ENCODE peak calls at places on chromosomes 16 and 17, in nine cellular contexts. G, B, K, P, N, F, J, H and Z are unnamed samples. For H3K9me3, the result is how much of the 10 kb centered on the place peaks cover.

GRCh38 chr17:57283203-57283971 is 27.1 kb downstream of the MSI2 start:
- DNase-seq in G (no peak), B (no peak), K (no peak), P (no peak), N (no peak), F (no peak), J (no peak), H (no peak), Z (no peak)

GRCh38 chr17:73205326-73205980 is 12.6 kb downstream of the COG1 start:
- DNase-seq in G (no peak), B (no peak), K (no peak), P (no peak), N (no peak), F (no peak), J (no peak), H (no peak), Z (peak)

GRCh38 chr16:67661101-67661661 is 421 bp downstream of the PARD6A start:
- DNase-seq in G (peak), B (no peak), K (peak), P (peak), N (no peak), F (no peak), J (peak), H (no peak), Z (no peak)

GRCh38 chr16:87233928-87234327 is 83.3 kb downstream of the C16orf95 start:
- DNase-seq in G (no peak), B (no peak), K (peak), P (peak), N (no peak), F (no peak), J (peak), H (peak), Z (no peak)

GRCh38 chr17:69142473-69142802 is 743 bp upstream of the ABCA6 start:
- DNase-seq in G (no peak), B (no peak), K (no peak), P (peak), N (no peak), F (no peak), J (peak), H (no peak), Z (no peak)

GRCh38 chr17:1515640-1516402 is 591 bp downstream of the INPP5K start:
- DNase-seq in G (peak), B (no peak), K (peak), P (peak), N (peak), F (peak), J (peak), H (peak), Z (no peak)

GRCh38 chr17:79740413-79740812 is 9.7 kb downstream of the ENPP7 start:
- DNase-seq in G (no peak), B (no peak), K (peak), P (peak), N (no peak), F (no peak), J (no peak), H (no peak), Z (no peak)

GRCh38 chr17:72219136-72219823 is 98.5 kb downstream of the SOX9 start:
- DNase-seq in G (no peak), B (no peak), K (no peak), P (no peak), N (no peak), F (no peak), J (no peak), H (no peak), Z (no peak)

GRCh38 chr17:42459983-42460300 is 1.3 kb downstream of the ATP6V0A1 start:
- DNase-seq in G (no peak), B (no peak), K (no peak), P (peak), N (no peak), F (no peak), J (peak), H (peak), Z (no peak)

GRCh38 chr16:53053967-53054669 is 673 bp upstream of the CHD9 start:
- DNase-seq in G (peak), B (peak), K (peak), P (no peak), N (peak), F (no peak), J (peak), H (peak), Z (peak)

GRCh38 chr16:56701534-56701933 is 19.3 kb downstream of the MT1X start:
- DNase-seq in G (no peak), B (no peak), K (no peak), P (no peak), N (no peak), F (no peak), J (no peak), H (no peak), Z (no peak)

GRCh38 chr17:56690441-56691291 is 97.2 kb downstream of the NOG start:
- DNase-seq in G (no peak), B (no peak), K (no peak), P (no peak), N (no peak), F (no peak), J (no peak), H (no peak), Z (no peak)

GRCh38 chr16:65377131-65377649 is 255.3 kb upstream of the CDH11 start:
- DNase-seq in G (no peak), B (no peak), K (no peak), P (no peak), N (no peak), F (no peak), J (no peak), H (no peak), Z (no peak)

GRCh38 chr17:58335779-58336455 is 7.3 kb upstream of the TSPOAP1 start:
- DNase-seq in G (peak), B (no peak), K (no peak), P (no peak), N (no peak), F (no peak), J (no peak), H (peak), Z (no peak)

GRCh38 chr17:1398900-1399299 is 1.1 kb downstream of the YWHAE start:
- DNase-seq in G (peak), B (no peak), K (peak), P (peak), N (no peak), F (no peak), J (peak), H (peak), Z (no peak)

GRCh38 chr17:53134546-53134945 is 688.2 kb upstream of the KIF2B start:
- DNase-seq in G (no peak), B (no peak), K (no peak), P (no peak), N (no peak), F (no peak), J (no peak), H (no peak), Z (no peak)

GRCh38 chr17:7328840-7329359 is at the start of gene NEURL4:
- DNase-seq in G (peak), B (no peak), K (no peak), P (no peak), N (no peak), F (no peak), J (peak), H (peak), Z (no peak)

GRCh38 chr17:76182016-76182764 is 41.1 kb upstream of the FOXJ1 start:
- DNase-seq in G (peak), B (peak), K (peak), P (peak), N (peak), F (peak), J (peak), H (peak), Z (peak)

GRCh38 chr17:6427284-6427781 is 7.6 kb downstream of the AIPL1 start:
- DNase-seq in G (no peak), B (no peak), K (no peak), P (no peak), N (no peak), F (no peak), J (peak), H (no peak), Z (no peak)

GRCh38 chr16:1706386-1707192 is 594 bp downstream of the MAPK8IP3 start:
- DNase-seq in G (peak), B (no peak), K (no peak), P (no peak), N (no peak), F (no peak), J (peak), H (peak), Z (no peak)

GRCh38 chr16:67663151-67663876 is 2.6 kb downstream of the PARD6A start:
- DNase-seq in G (peak), B (no peak), K (peak), P (no peak), N (no peak), F (peak), J (no peak), H (peak), Z (no peak)

GRCh38 chr16:53090591-53091507 is 36.1 kb downstream of the CHD9 start:
- DNase-seq in G (no peak), B (peak), K (peak), P (peak), N (peak), F (no peak), J (peak), H (peak), Z (peak)

GRCh38 chr17:67105213-67105612 is 60.9 kb downstream of the CACNG1 start:
- DNase-seq in G (no peak), B (no peak), K (no peak), P (no peak), N (no peak), F (no peak), J (peak), H (no peak), Z (no peak)

GRCh38 chr16:82082543-82083244 is 47.6 kb downstream of the HSD17B2 start:
- DNase-seq in G (no peak), B (no peak), K (no peak), P (peak), N (no peak), F (peak), J (peak), H (no peak), Z (no peak)

GRCh38 chr16:85137323-85138072 is 25.2 kb upstream of the CIBAR2 start:
- DNase-seq in G (no peak), B (peak), K (peak), P (peak), N (peak), F (no peak), J (peak), H (no peak), Z (peak)
- H3K4me3 ChIP-seq in G (no peak), B (peak), K (no peak), P (no peak), N (peak), F (no peak), J (no peak), H (no peak), Z (peak)

GRCh38 chr17:17435323-17435722 is 41.5 kb upstream of the MED9 start:
- DNase-seq in G (no peak), B (no peak), K (no peak), P (peak), N (no peak), F (no peak), J (peak), H (no peak), Z (no peak)
- TF ChIP-seq CTCF in G (no peak), B (no peak), K (no peak), P (peak), N (no peak), F (no peak), J (peak), H (no peak), Z (no peak)

GRCh38 chr17:59381716-59382570 is 50.5 kb downstream of the YPEL2 start:
- DNase-seq in G (no peak), B (peak), K (peak), P (peak), N (peak), F (no peak), J (no peak), H (no peak), Z (peak)
- H3K9me3 ChIP-seq in G (under half), B (under half), K (under half), P (under half), N (under half), F (under half), J (under half), H (under half), Z (under half)

GRCh38 chr16:88854306-88855111 is 2.2 kb downstream of the GALNS start:
- DNase-seq in G (peak), B (no peak), K (no peak), P (no peak), N (no peak), F (no peak), J (no peak), H (peak), Z (no peak)

GRCh38 chr16:88853336-88853941 is 3.3 kb downstream of the GALNS start:
- DNase-seq in G (no peak), B (no peak), K (no peak), P (no peak), N (no peak), F (no peak), J (no peak), H (no peak), Z (no peak)

GRCh38 chr16:88856122-88856827 is 472 bp downstream of the GALNS start:
- DNase-seq in G (peak), B (no peak), K (no peak), P (no peak), N (peak), F (no peak), J (no peak), H (peak), Z (peak)

GRCh38 chr16:88855736-88856121 is 1.0 kb downstream of the GALNS start:
- DNase-seq in G (no peak), B (no peak), K (no peak), P (no peak), N (no peak), F (no peak), J (no peak), H (no peak), Z (no peak)

DNA sequence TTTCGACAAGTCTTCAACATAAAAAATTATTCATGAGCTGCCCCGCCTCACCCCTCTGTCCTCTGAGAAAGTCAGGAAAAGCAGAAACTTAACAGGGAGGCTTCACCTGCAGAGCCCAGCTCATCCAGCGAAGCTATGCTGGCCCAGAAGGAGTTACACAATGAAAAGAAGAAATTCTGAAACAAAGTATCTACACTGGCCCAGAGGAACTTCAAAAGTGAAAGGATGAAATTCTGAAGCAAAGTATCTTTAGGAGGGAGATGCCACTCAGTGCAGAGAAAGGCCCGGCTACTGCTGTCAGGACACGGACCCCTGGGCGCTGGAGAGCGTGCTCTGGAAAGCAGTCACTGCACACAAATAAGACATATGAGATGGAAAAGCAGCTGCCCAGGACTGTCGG is 1.6 kb downstream of the GALNS start:
- DNase-seq in G (no peak), B (no peak), K (no peak), P (no peak), N (no peak), F (no peak), J (no peak), H (no peak), Z (no peak)
- H3K4me3 ChIP-seq in G (no peak), B (no peak), K (no peak), P (no peak), N (no peak), F (no peak), J (no peak), H (no peak), Z (no peak)

GRCh38 chr17:2776589-2777241 is 19.5 kb upstream of the RAP1GAP2 start:
- DNase-seq in G (no peak), B (no peak), K (peak), P (no peak), N (no peak), F (no peak), J (no peak), H (no peak), Z (no peak)

GRCh38 chr17:2779545-2779944 is 16.7 kb upstream of the RAP1GAP2 start:
- DNase-seq in G (no peak), B (no peak), K (no peak), P (no peak), N (no peak), F (no peak), J (no peak), H (no peak), Z (no peak)

GRCh38 chr17:2778489-2778888 is 17.7 kb upstream of the RAP1GAP2 start:
- DNase-seq in G (no peak), B (no peak), K (no peak), P (no peak), N (no peak), F (no peak), J (no peak), H (no peak), Z (no peak)

GRCh38 chr17:2780256-2780655 is 16.0 kb upstream of the RAP1GAP2 start:
- DNase-seq in G (no peak), B (no peak), K (no peak), P (no peak), N (no peak), F (no peak), J (no peak), H (no peak), Z (no peak)

GRCh38 chr17:2777242-2777867 is 18.9 kb upstream of the RAP1GAP2 start:
- DNase-seq in G (no peak), B (no peak), K (no peak), P (no peak), N (no peak), F (no peak), J (no peak), H (no peak), Z (no peak)
- TF ChIP-seq CTCF in G (no peak), B (no peak), K (no peak), P (no peak), N (no peak), F (peak), J (no peak), H (no peak), Z (no peak)